ENCODE peak calls at places on chromosomes 6 and 20, in eight cellular contexts. Z is Right ventricle myocardium inferior; F is stimulated activated naive CD8-positive, alpha-beta T cell treated with anti-CD3 and anti-CD28 coated beads, Interleukin-15, amount 100 ng/mL, for 72 hours; R is IMR-90; D is CD8-positive, alpha-beta T cell; S is activated naive CD8-positive, alpha-beta T cell treated with anti-CD3 and anti-CD28 coated beads, Interleukin-2, amount 50 U/mL, for 24 hours; K is HCT116; L is naive thymus-derived CD4-positive, alpha-beta T cell. B is an unnamed sample.

GRCh38 chr6:131660195-131660594 is 23.1 kb downstream of the ENPP3 start:
- ATAC-seq in Z (no peak), D (no peak), K (peak; percentile 79), F (peak; percentile 75), L (peak; percentile 36), S (peak; percentile 65), R (peak; percentile 53), B (no peak)

GRCh38 chr6:122501475-122501874 is 29.9 kb upstream of the SERINC1 start:
- ATAC-seq in D (no peak), F (no peak), R (no peak), Z (no peak), K (no peak), S (no peak), L (no peak), B (no peak)

GRCh38 chr6:154510144-154510905 is at the start of gene CNKSR3:
- ATAC-seq in L (peak; percentile 49), R (peak; percentile 89), Z (peak; percentile 92), D (no peak), K (peak; percentile 88), S (peak; percentile 76), F (peak; percentile 78), B (peak; percentile 89)

GRCh38 chr6:33093857-33094256 is 18.1 kb downstream of the HLA-DPB1 start:
- ATAC-seq in S (no peak), R (no peak), Z (no peak), D (no peak), F (no peak), L (no peak), K (no peak), B (no peak)

GRCh38 chr20:50007369-50007768 is 24.6 kb downstream of the SNAI1 start:
- ATAC-seq in S (no peak), R (no peak), Z (no peak), L (no peak), D (no peak), F (no peak), K (no peak), B (no peak)

GRCh38 chr20:51946581-51946980 is 144.3 kb upstream of the SALL4 start:
- ATAC-seq in S (no peak), L (no peak), R (no peak), D (no peak), K (no peak), Z (no peak), F (no peak), B (no peak)

GRCh38 chr20:51597389-51598231 is 55.1 kb upstream of the NFATC2 start:
- ATAC-seq in D (no peak), S (peak; percentile 55), K (no peak), L (no peak), Z (no peak), F (no peak), R (no peak), B (no peak)

GRCh38 chr6:125821825-125822281 is 31.1 kb downstream of the NCOA7 start:
- ATAC-seq in L (no peak), D (no peak), R (no peak), S (peak; percentile 52), K (peak; percentile 42), Z (peak; percentile 29), F (no peak), B (peak; percentile 44)

GRCh38 chr6:139699335-139699734 is 324.9 kb upstream of the CITED2 start:
- ATAC-seq in L (no peak), Z (peak; percentile 28), S (no peak), D (no peak), K (no peak), R (peak; percentile 27), F (no peak), B (peak; percentile 80)

GRCh38 chr6:144305567-144305966 is 20.4 kb downstream of the UTRN start:
- ATAC-seq in L (no peak), Z (no peak), D (no peak), S (no peak), R (no peak), K (no peak), F (no peak), B (no peak)

GRCh38 chr6:139577991-139578604 is 203.7 kb upstream of the CITED2 start:
- ATAC-seq in D (no peak), S (no peak), F (no peak), R (peak; percentile 94), L (no peak), K (no peak), Z (no peak), B (no peak)

GRCh38 chr6:7406743-7407142 is 17.1 kb downstream of the RIOK1 start:
- ATAC-seq in F (no peak), R (peak; percentile 64), D (no peak), K (no peak), L (no peak), Z (no peak), S (no peak), B (no peak)

GRCh38 chr20:34337982-34338756 is 24.9 kb upstream of the ITCH start:
- ATAC-seq in L (peak; percentile 81), D (no peak), F (no peak), R (no peak), K (no peak), Z (no peak), S (no peak), B (no peak)

GRCh38 chr6:158713469-158713868 is 63.6 kb downstream of the SYTL3 start:
- ATAC-seq in K (no peak), D (no peak), F (no peak), S (no peak), R (no peak), L (no peak), Z (no peak), B (no peak)

GRCh38 chr20:45092898-45093297 is 8.0 kb downstream of the KCNS1 start:
- ATAC-seq in S (no peak), F (no peak), K (no peak), Z (no peak), R (no peak), D (no peak), L (no peak), B (no peak)

GRCh38 chr6:168450921-168451320 is 9.9 kb downstream of the SMOC2 start:
- ATAC-seq in F (no peak), Z (no peak), D (no peak), K (no peak), R (no peak), L (no peak), S (no peak), B (no peak)

GRCh38 chr6:96522469-96523009 is 933 bp downstream of the UFL1 start:
- ATAC-seq in D (peak; percentile 10), R (no peak), F (peak; percentile 57), L (no peak), Z (no peak), S (peak; percentile 29), K (no peak), B (no peak)

GRCh38 chr6:89987830-89988229 is 93.6 kb downstream of the GJA10 start:
- ATAC-seq in K (no peak), R (no peak), D (no peak), Z (no peak), S (no peak), F (no peak), L (no peak), B (no peak)

GRCh38 chr6:105075210-105075609 is 104.6 kb downstream of the POPDC3 start:
- ATAC-seq in D (no peak), K (no peak), R (no peak), L (no peak), Z (no peak), F (no peak), S (no peak), B (no peak)

GRCh38 chr6:132147530-132148011 is 196.4 kb upstream of the CCN2 start:
- ATAC-seq in L (no peak), K (no peak), R (peak; percentile 66), S (no peak), D (no peak), Z (no peak), F (no peak), B (no peak)

GRCh38 chr20:35173576-35174192 is 1.8 kb downstream of the PROCR start:
- ATAC-seq in L (no peak), Z (no peak), D (no peak), F (no peak), S (no peak), R (no peak), K (no peak), B (no peak)

GRCh38 chr20:32706486-32706885 is 32.7 kb upstream of the C20orf203 start:
- ATAC-seq in Z (no peak), R (no peak), K (no peak), D (no peak), S (no peak), F (no peak), L (no peak), B (no peak)

GRCh38 chr20:58208944-58209343 is 19.5 kb downstream of the ANKRD60 start:
- ATAC-seq in S (no peak), L (no peak), R (no peak), D (no peak), Z (no peak), K (no peak), F (no peak), B (no peak)

GRCh38 chr6:14727494-14728395 is 518.1 kb upstream of the JARID2 start:
- ATAC-seq in Z (peak; percentile 66), R (no peak), S (no peak), L (peak; percentile 70), D (no peak), F (no peak), K (no peak), B (peak; percentile 66)

GRCh38 chr6:154890874-154891273 is 104.2 kb upstream of the TIAM2 start:
- ATAC-seq in S (peak; percentile 86), Z (no peak), K (no peak), D (no peak), F (no peak), L (no peak), R (no peak), B (no peak)

GRCh38 chr6:161459008-161459407 is 185.1 kb upstream of the AGPAT4 start:
- ATAC-seq in D (no peak), L (no peak), K (no peak), Z (no peak), F (peak; percentile 71), R (no peak), S (no peak), B (no peak)

GRCh38 chr6:5968817-5969726 is 37.7 kb downstream of the NRN1 start:
- ATAC-seq in K (peak; percentile 89), S (no peak), R (no peak), L (no peak), Z (peak; percentile 77), D (no peak), F (no peak), B (peak; percentile 57)

GRCh38 chr20:2108987-2109386 is 7.4 kb downstream of the STK35 start:
- ATAC-seq in R (peak; percentile 88), S (no peak), F (no peak), L (no peak), D (no peak), K (peak; percentile 75), Z (peak; percentile 29), B (peak; percentile 77)

GRCh38 chr6:45558858-45559257 is 181.1 kb upstream of the SUPT3H start:
- ATAC-seq in L (no peak), S (peak; percentile 91), D (no peak), Z (no peak), R (no peak), K (no peak), F (peak; percentile 92), B (no peak)

GRCh38 chr6:96685702-96686101 is 122.8 kb downstream of the FHL5 start:
- ATAC-seq in S (no peak), Z (no peak), K (no peak), L (no peak), D (no peak), R (no peak), F (no peak), B (no peak)

GRCh38 chr20:38927902-38928578 is 1.8 kb downstream of the FAM83D start:
- ATAC-seq in K (no peak), F (no peak), R (no peak), S (no peak), L (no peak), Z (no peak), D (no peak), B (no peak)

GRCh38 chr6:11413728-11414127 is 123.8 kb upstream of the TMEM170B start:
- ATAC-seq in D (no peak), S (peak; percentile 38), L (peak; percentile 59), F (peak; percentile 77), K (no peak), R (peak; percentile 24), Z (no peak), B (no peak)

GRCh38 chr6:119446623-119447008 is 97.1 kb upstream of the MAN1A1 start:
- ATAC-seq in F (no peak), S (no peak), K (no peak), Z (peak; percentile 43), D (no peak), R (peak; percentile 59), L (no peak), B (peak; percentile 47)

GRCh38 chr6:105345506-105345905 is 57.4 kb downstream of the PREP start:
- ATAC-seq in Z (peak; percentile 8), F (no peak), S (no peak), D (no peak), R (no peak), L (no peak), K (no peak), B (no peak)

B was measured in gastroesophageal sphincter.